ENCODE peak calls at places on chromosomes 4 and X, in four cellular contexts. T, W, I and A are unnamed samples.

GRCh38 chr4:109818268-109818667 is 2.7 kb downstream of the GAR1 start:
- DNase-seq in T (no peak), W (no peak), I (no peak), A (no peak)

GRCh38 chr4:76960014-76960413 is 10.5 kb downstream of the SEPTIN11 start:
- DNase-seq in T (peak), W (no peak), I (no peak), A (no peak)

GRCh38 chr4:145061325-145061920 is 36.6 kb downstream of the ANAPC10 start:
- DNase-seq in W (peak), T (peak), I (peak), A (peak)

GRCh38 chr4:41009411-41009810 is 204.9 kb downstream of the APBB2 start:
- DNase-seq in W (no peak), I (peak), T (no peak), A (no peak)

GRCh38 chr4:109803924-109804571 is 2.2 kb upstream of the CFI start:
- DNase-seq in T (peak), W (peak), I (peak), A (peak)

GRCh38 chr4:76546282-76547166 is 111.5 kb downstream of the SHROOM3 start:
- DNase-seq in T (peak), W (no peak), I (peak), A (no peak)

GRCh38 chrX:103464071-103464773 is 55.1 kb downstream of the RAB40A start:
- DNase-seq in I (peak), T (peak), W (peak), A (peak)

GRCh38 chr4:180751009-180751408 is 1492.2 kb upstream of the TENM3 start:
- DNase-seq in W (no peak), T (peak), I (peak), A (no peak)

GRCh38 chr4:186297013-186297645 is 31.1 kb downstream of the F11 start:
- DNase-seq in T (peak), W (peak), I (peak), A (peak)

GRCh38 chr4:52641853-52642563 is 17.1 kb downstream of the USP46 start:
- DNase-seq in T (no peak), W (no peak), I (peak), A (no peak)

GRCh38 chr4:137390707-137391106 is 141.6 kb downstream of the PCDH18 start:
- DNase-seq in T (no peak), W (no peak), I (no peak), A (no peak)

GRCh38 chr4:145093638-145094037 is 4.4 kb downstream of the ANAPC10 start:
- DNase-seq in I (no peak), T (no peak), W (no peak), A (no peak)

GRCh38 chr4:7193040-7193958 is 961 bp downstream of the SORCS2 start:
- DNase-seq in T (no peak), I (peak), W (no peak), A (peak)

GRCh38 chr4:7419961-7420660 is 14.6 kb downstream of the PSAPL1 start:
- DNase-seq in W (no peak), I (no peak), T (no peak), A (no peak)

GRCh38 chrX:9378980-9379696 is 85.7 kb upstream of the TBL1X start:
- DNase-seq in I (peak), W (no peak), T (no peak), A (no peak)

GRCh38 chr4:70734971-70735370 is 13.2 kb downstream of the RUFY3 start:
- DNase-seq in T (no peak), I (no peak), W (no peak), A (no peak)
- H2AFZ ChIP-seq in T (peak), I (peak), W (no peak), A (no peak)

DNA sequence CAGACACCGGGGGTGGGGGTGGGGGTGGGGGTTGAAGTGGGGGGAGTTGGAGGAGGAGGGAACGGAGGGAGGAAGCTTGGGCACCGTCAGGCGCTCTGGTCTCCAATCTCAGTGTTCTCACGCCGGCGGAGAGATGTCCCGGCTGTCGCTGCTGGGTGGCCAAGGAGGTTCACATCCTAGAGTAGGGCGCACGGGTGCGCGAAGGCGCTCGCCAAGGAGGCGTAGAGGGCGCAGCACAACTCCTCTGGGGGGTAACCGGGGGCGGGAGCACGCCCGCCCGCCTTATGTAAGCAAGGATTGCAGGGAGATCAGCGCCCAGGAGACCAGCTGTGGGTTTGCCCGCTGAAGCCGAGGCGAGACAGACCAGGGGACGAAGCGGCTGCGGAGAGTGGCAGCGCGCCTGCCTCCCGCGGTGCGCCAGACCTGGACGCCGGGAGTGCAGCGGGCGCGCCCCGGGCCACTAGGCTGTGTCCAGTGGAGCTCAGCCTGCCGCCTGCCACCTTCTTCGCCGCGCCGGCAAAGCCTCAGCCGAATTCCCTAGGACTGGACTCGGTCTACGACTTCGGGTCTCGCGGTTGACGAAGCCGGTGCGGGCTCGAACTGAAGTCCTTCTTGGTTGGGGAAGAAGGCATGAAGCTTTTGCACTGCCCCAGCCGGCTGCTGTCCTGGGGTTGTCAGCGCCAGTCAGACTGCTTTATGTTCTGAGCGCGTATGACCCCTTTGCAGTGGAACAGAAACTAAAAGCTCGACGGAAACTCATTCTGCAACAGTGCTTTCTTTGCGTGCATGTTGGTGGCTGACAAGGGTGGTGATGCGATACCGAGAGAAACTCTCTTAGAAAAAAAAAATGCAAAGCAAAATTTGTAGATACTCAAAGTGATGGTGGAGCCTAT is 719 bp upstream of the UNC5C start:
- DNase-seq in I (no peak), T (peak), W (no peak), A (peak)
- TF ChIP-seq EZH2 in I (no peak), T (peak), W (no peak), A (peak)

GRCh38 chrX:46626566-46626965 is 53.0 kb downstream of the CHST7 start:
- DNase-seq in W (no peak), T (no peak), I (no peak), A (no peak)

GRCh38 chrX:46627700-46628405 is 54.3 kb downstream of the CHST7 start:
- DNase-seq in T (no peak), I (no peak), W (no peak), A (no peak)

GRCh38 chrX:46627044-46627443 is 53.5 kb downstream of the CHST7 start:
- DNase-seq in T (no peak), W (no peak), I (no peak), A (no peak)

GRCh38 chrX:46628406-46629371 is 55.1 kb downstream of the CHST7 start:
- DNase-seq in T (no peak), W (peak), I (no peak), A (no peak)

GRCh38 chrX:46630141-46630540 is 56.6 kb downstream of the CHST7 start:
- DNase-seq in T (no peak), W (no peak), I (no peak), A (no peak)
- TF ChIP-seq EZH2phosphoT487 in T (no peak), W (no peak), I (no peak), A (no peak)

GRCh38 chrX:154374361-154375155 is at the start of gene FLNA:
- DNase-seq in T (peak), W (peak), I (peak), A (peak)
- H2AFZ ChIP-seq in T (no peak), W (peak), I (peak), A (no peak)

GRCh38 chrX:153646620-153647373 is at the start of gene DUSP9:
- DNase-seq in W (no peak), T (peak), I (peak), A (peak)

GRCh38 chrX:153647461-153648357 is 706 bp downstream of the DUSP9 start:
- DNase-seq in W (no peak), T (no peak), I (no peak), A (peak)

GRCh38 chrX:153649915-153650782 is 3.1 kb downstream of the DUSP9 start:
- DNase-seq in I (no peak), W (no peak), T (no peak), A (no peak)

GRCh38 chrX:153649178-153649914 is 2.3 kb downstream of the DUSP9 start:
- DNase-seq in T (peak), I (peak), W (peak), A (peak)

GRCh38 chrX:153648358-153649177 is 1.6 kb downstream of the DUSP9 start:
- DNase-seq in W (no peak), I (no peak), T (no peak), A (no peak)
- TF ChIP-seq EZH2 in W (no peak), I (no peak), T (no peak), A (no peak)

GRCh38 chr4:155784637-155785036 is 25.8 kb downstream of the GUCY1B1 start:
- DNase-seq in T (no peak), I (no peak), W (no peak), A (no peak)

GRCh38 chr4:155781432-155781831 is 22.6 kb downstream of the GUCY1B1 start:
- DNase-seq in I (no peak), T (no peak), W (no peak), A (no peak)

GRCh38 chr4:155777971-155778710 is 19.3 kb downstream of the GUCY1B1 start:
- DNase-seq in T (no peak), W (no peak), I (peak), A (no peak)

GRCh38 chr4:155785828-155786227 is 27.0 kb downstream of the GUCY1B1 start:
- DNase-seq in I (no peak), W (no peak), T (no peak), A (no peak)

DNA sequence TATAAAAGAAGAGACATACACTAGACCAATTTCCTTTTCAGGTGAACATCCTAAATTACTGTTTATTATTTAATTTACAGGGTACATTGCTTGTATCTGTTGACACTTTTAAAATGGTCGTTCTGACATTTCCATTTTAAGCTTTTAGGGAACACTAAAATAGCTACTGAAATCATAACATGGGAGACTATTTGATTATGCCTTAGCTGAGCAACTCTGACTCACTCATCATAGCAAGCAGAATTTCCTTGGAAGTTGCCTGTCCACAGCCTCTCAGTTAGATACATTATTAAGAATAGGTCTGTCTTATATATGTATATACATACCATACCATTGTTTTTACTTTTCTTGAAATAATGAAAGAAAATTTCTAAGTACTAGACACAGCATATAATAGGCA is 22.0 kb downstream of the GUCY1B1 start:
- DNase-seq in I (peak), T (no peak), W (no peak), A (no peak)
- TF ChIP-seq EZH2phosphoT487 in I (no peak), T (no peak), W (no peak), A (no peak)

DNA sequence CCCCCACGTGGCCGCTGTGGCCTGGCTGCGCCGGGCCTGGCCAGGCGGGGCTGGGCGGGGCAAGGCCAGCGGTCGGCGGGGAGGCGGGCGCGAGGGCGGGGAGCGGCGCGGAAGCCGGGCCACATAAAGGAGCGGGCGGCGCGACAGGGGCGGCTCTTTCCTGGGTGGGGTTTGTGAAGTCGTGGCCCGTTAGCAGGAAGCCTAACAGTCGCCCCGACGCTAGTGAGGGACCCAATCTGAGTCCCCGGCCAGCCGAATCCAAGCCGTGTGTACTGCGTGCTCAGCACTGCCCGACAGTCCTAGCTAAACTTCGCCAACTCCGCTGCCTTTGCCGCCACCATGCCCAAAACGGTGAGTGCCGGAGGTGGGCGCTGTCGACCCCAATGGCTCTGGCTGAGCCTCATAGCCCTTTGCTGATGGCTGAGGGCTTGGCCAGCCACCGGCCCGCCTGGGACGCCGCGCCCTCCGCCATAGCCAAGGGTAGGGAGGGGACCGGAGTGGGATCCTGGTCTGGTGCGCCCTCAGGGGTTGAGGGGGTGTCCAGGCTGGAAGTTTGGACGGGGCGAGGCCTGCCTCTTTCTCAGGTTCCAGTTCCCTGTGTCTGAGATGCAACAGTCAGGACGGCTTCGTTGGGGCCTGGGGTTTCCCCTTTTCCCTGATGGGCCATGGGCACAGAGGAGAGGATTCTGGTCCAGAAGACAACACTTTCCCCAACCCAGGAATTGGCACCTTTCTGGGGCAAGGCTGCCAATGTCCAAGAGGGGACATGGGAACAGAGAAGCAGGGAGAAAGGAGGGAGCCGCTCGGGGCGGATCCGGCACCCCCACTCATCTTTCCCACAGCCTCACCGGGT is at the start of gene MSN:
- DNase-seq in W (peak), I (peak), T (peak), A (peak)
- H2AFZ ChIP-seq in W (peak), I (peak), T (peak), A (no peak)